ENCODE peak calls at places on chromosome 19, in seven cellular contexts. Z is endodermal cell, X is MM.1S, V is AG10803, L is GM12864, F is astrocyte of the cerebellum, I is pancreas. M is an unnamed sample.

GRCh38 chr19:15250635-15250993 is 18.4 kb upstream of the EPHX3 start:
- DNase-seq in I (no peak), V (no peak), L (no peak), X (no peak), Z (no peak), F (no peak), M (no peak)

GRCh38 chr19:42519108-42519507 is 9.2 kb downstream of the CEACAM1 start:
- DNase-seq in V (no peak), F (no peak), X (no peak), L (no peak), Z (no peak), I (no peak), M (no peak)

GRCh38 chr19:10332158-10332964 is 968 bp downstream of the RAVER1 start:
- DNase-seq in I (no peak), V (no peak), Z (peak), X (no peak), L (no peak), F (no peak), M (no peak)

GRCh38 chr19:40524655-40525054 is 52.0 kb upstream of the SHKBP1 start:
- DNase-seq in V (no peak), X (no peak), Z (no peak), F (no peak), L (no peak), I (no peak), M (no peak)

GRCh38 chr19:35120898-35121297 is 5.3 kb downstream of the FXYD3 start:
- DNase-seq in X (no peak), Z (no peak), F (no peak), L (no peak), I (no peak), V (no peak), M (no peak)

GRCh38 chr19:45075215-45076028 is 856 bp downstream of the ZNF296 start:
- DNase-seq in X (peak), L (peak), Z (peak), I (peak), F (no peak), V (peak), M (no peak)

GRCh38 chr19:42018503-42019193 is 24.6 kb upstream of the ATP1A3 start:
- DNase-seq in L (no peak), X (no peak), V (peak), I (no peak), Z (no peak), F (no peak), M (no peak)

GRCh38 chr19:6239401-6239844 is 40.4 kb downstream of the MLLT1 start:
- DNase-seq in X (no peak), V (peak), Z (no peak), F (no peak), I (no peak), L (no peak), M (no peak)

GRCh38 chr19:5989388-5990074 is 11.6 kb upstream of the RANBP3 start:
- DNase-seq in I (no peak), X (no peak), L (no peak), V (no peak), F (no peak), Z (no peak), M (no peak)

GRCh38 chr19:4120531-4120930 is 3.4 kb downstream of the MAP2K2 start:
- DNase-seq in F (peak), L (no peak), I (no peak), X (no peak), Z (no peak), V (peak), M (no peak)

GRCh38 chr19:21915411-21915810 is 79.4 kb upstream of the ZNF43 start:
- DNase-seq in F (no peak), I (no peak), V (no peak), Z (no peak), X (no peak), L (no peak), M (no peak)

GRCh38 chr19:55319786-55320185 is 5.4 kb downstream of the TMEM150B start:
- DNase-seq in L (no peak), I (no peak), V (peak), X (no peak), Z (peak), F (no peak), M (no peak)

GRCh38 chr19:5255602-5256231 is 84.9 kb downstream of the PTPRS start:
- DNase-seq in V (no peak), I (no peak), L (no peak), X (no peak), F (no peak), Z (no peak), M (no peak)

GRCh38 chr19:7961930-7962626 is 18.6 kb upstream of the TIMM44 start:
- DNase-seq in L (no peak), V (no peak), F (no peak), X (no peak), I (no peak), Z (no peak), M (no peak)

GRCh38 chr19:36772341-36773222 is at the start of gene ZNF850:
- DNase-seq in V (peak), X (peak), F (peak), I (peak), Z (peak), L (peak), M (peak)

GRCh38 chr19:16779539-16780163 is 49.5 kb upstream of the SIN3B start:
- DNase-seq in L (no peak), Z (no peak), X (no peak), I (no peak), V (peak), F (no peak), M (no peak)

GRCh38 chr19:15328312-15328711 is 4.0 kb downstream of the BRD4 start:
- DNase-seq in V (no peak), L (no peak), F (no peak), I (no peak), X (no peak), Z (no peak), M (no peak)

GRCh38 chr19:35913589-35913988 is 5.5 kb upstream of the TYROBP start:
- DNase-seq in L (no peak), X (no peak), Z (no peak), F (no peak), V (no peak), I (no peak), M (no peak)

GRCh38 chr19:5338661-5339469 is 1.7 kb downstream of the PTPRS start:
- DNase-seq in L (no peak), I (no peak), X (no peak), Z (peak), V (no peak), F (no peak), M (no peak)

GRCh38 chr19:3499738-3500428 is 591 bp downstream of the DOHH start:
- DNase-seq in Z (no peak), I (no peak), X (peak), V (no peak), F (no peak), L (no peak), M (no peak)

GRCh38 chr19:495440-496332 is 600 bp upstream of the MADCAM1 start:
- DNase-seq in F (no peak), Z (peak), L (no peak), V (peak), I (no peak), X (no peak), M (no peak)

GRCh38 chr19:39406656-39407393 is at the start of gene ZFP36:
- DNase-seq in L (no peak), I (peak), V (peak), F (no peak), Z (peak), X (peak), M (no peak)

GRCh38 chr19:45782820-45783785 is 813 bp upstream of the DMPK start:
- DNase-seq in I (no peak), F (no peak), Z (peak), L (no peak), X (no peak), V (peak), M (peak)

GRCh38 chr19:43078311-43078710 is 4.2 kb downstream of the PSG2 start:
- DNase-seq in V (peak), X (no peak), L (no peak), I (no peak), F (no peak), Z (no peak), M (no peak)

GRCh38 chr19:31819837-31820236 is 470.6 kb upstream of the TSHZ3 start:
- DNase-seq in L (no peak), Z (no peak), I (no peak), F (no peak), X (no peak), V (no peak), M (no peak)

GRCh38 chr19:28998974-28999373 is 214.0 kb downstream of the UQCRFS1 start:
- DNase-seq in Z (no peak), X (no peak), F (no peak), L (no peak), I (no peak), V (no peak), M (no peak)

GRCh38 chr19:46192990-46193650 is 36.4 kb upstream of the IGFL1 start:
- DNase-seq in X (no peak), L (no peak), Z (no peak), I (no peak), V (peak), F (no peak), M (peak)

GRCh38 chr19:13841339-13842293 is 35.3 kb upstream of the NANOS3 start:
- DNase-seq in I (peak), L (no peak), F (no peak), Z (peak), X (peak), V (peak), M (no peak)

GRCh38 chr19:43481701-43482100 is 16.3 kb upstream of the LYPD3 start:
- DNase-seq in F (no peak), V (no peak), X (no peak), L (no peak), Z (no peak), I (no peak), M (no peak)

GRCh38 chr19:42410371-42410770 is 16.8 kb downstream of the LIPE start:
- DNase-seq in Z (no peak), F (no peak), I (no peak), V (no peak), L (no peak), X (no peak), M (no peak)

DNA sequence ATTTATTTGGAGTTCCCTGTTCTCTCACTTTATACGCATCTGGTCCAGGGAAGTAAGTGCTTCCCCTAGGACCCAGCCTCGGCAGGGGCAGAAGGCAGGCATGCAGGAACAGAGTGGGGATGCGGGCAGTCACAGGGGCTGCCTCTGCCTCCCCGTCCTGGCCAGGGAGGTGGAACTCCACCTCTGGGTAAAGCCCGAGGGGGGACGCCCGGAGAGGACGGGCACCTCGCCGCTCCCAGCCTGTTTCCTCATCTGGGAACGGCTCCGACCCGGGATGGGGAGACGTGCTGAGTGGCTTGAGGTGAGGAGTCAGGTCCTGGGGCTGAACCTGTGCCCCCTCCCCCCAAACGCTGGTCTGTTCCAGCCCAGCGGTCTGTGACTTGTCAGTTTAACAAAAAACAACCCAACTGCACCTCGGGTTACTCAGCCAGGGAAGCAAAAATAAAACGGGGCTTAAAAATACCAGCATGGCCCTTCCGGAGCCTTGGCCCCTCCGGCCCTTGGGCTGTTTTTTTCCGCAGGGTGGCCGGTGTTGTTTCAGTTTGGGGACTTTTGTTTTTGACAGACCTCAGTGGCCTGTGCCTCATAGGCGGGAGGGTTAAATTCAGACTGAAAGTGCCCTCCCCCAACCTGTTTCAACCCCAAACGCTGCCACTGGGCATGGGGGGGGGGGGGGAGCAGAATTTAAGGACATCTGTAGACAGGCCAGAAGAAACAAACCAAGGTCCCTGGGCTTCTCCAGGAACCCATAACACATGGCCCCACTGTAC is 4.1 kb downstream of the TCF3 start:
- DNase-seq in Z (no peak), I (no peak), V (no peak), F (no peak), X (peak), L (peak), M (no peak)
- H3K4me3 ChIP-seq in Z (no peak), I (no peak), V (no peak), F (no peak), X (peak), L (peak), M (no peak)

GRCh38 chr19:57653689-57654088 is 15.0 kb upstream of the ZSCAN4 start:
- DNase-seq in Z (no peak), L (no peak), X (no peak), F (no peak), I (no peak), V (no peak), M (no peak)

GRCh38 chr19:57651654-57651996 is 17.1 kb upstream of the ZSCAN4 start:
- DNase-seq in V (no peak), I (no peak), X (no peak), Z (peak), L (no peak), F (no peak), M (no peak)

GRCh38 chr19:57656346-57656745 is 12.4 kb upstream of the ZSCAN4 start:
- DNase-seq in V (no peak), I (no peak), F (no peak), X (no peak), L (no peak), Z (no peak), M (no peak)

GRCh38 chr19:57655443-57655842 is 13.3 kb upstream of the ZSCAN4 start:
- DNase-seq in L (no peak), F (no peak), I (no peak), Z (no peak), X (no peak), V (no peak), M (no peak)
- TF ChIP-seq CTCF in L (no peak), F (no peak), I (no peak), Z (no peak), X (no peak), V (no peak), M (no peak)

DNA sequence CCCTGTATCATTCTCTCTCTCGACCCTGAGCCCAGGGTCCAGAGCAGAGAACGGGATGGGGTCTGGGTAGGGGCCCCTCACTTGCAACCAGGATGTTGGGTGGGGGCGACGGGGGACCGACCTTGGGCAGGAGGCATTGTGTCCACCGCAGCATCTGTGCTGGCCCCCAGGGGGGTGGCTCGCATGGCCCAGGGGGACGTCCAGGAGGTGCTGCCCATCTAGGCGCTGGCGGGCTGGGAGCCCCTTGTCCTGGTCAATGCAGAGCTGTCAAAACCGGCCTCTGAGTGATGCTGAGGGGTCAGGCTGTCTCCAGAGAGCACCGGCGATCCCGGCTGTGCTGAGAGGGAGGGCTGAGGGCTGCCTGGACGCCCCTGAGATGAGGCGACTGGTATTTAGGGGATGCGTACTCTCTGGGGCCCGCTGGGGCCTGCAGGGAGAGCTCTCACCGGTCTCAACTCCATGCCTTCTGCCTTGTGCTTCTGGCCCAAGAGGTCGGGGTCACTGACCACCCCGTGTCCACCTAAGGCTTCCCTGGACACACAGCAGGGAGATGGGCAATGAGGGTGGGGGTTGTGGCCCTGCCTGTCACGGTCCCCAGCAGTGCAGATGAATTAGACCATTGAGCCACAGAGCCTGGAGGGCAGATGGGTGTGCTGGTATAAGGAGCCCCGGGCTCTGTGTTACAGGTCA is 8.5 kb downstream of the RPS9 start:
- DNase-seq in F (no peak), V (no peak), I (no peak), Z (peak), L (no peak), X (no peak), M (no peak)
- H3K4me3 ChIP-seq in F (no peak), V (no peak), I (no peak), Z (no peak), L (no peak), X (no peak), M (no peak)

GRCh38 chr19:51338563-51339312 is 3.2 kb downstream of the VSIG10L start:
- DNase-seq in F (peak), I (peak), X (no peak), V (peak), Z (peak), L (no peak), M (no peak)
- TF ChIP-seq CTCF in F (peak), I (peak), X (no peak), V (peak), Z (peak), L (peak), M (peak)

GRCh38 chr19:38223119-38223523 is 901 bp downstream of the DPF1 start:
- DNase-seq in F (no peak), V (no peak), L (no peak), X (no peak), Z (no peak), I (no peak), M (no peak)
- H3K4me3 ChIP-seq in F (no peak), V (no peak), L (no peak), X (no peak), Z (peak), I (no peak), M (no peak)